ENCODE peak calls at places on chromosomes 3 and 15, in eight cellular contexts. Q is HCT116, H is breast epithelium, E is Panc1, T is sigmoid colon, S is GM23338, M is upper lobe of left lung, L is endothelial cell of umbilical vein. R is an unnamed sample. For H3K36me3, the result is how much of the 10 kb centered on the place peaks cover.

GRCh38 chr15:69042531-69042930 is 28.0 kb downstream of the NOX5 start:
- DNase-seq in Q (no peak), H (no peak), E (no peak), T (no peak), S (no peak), M (no peak), L (no peak), R (no peak)

GRCh38 chr15:101027273-101027901 is 108.2 kb downstream of the LRRK1 start:
- DNase-seq in Q (no peak), H (no peak), E (no peak), T (peak), S (no peak), M (peak), L (no peak), R (peak)

GRCh38 chr15:98850991-98851776 is 156.4 kb downstream of the PGPEP1L start:
- DNase-seq in Q (peak), H (peak), E (no peak), T (peak), S (peak), M (peak), L (peak), R (peak)

GRCh38 chr15:62394079-62394478 is 229.0 kb upstream of the C2CD4B start:
- DNase-seq in Q (no peak), H (no peak), E (no peak), T (no peak), S (no peak), M (no peak), L (no peak), R (no peak)

GRCh38 chr3:17469520-17469919 is 272.9 kb downstream of the TBC1D5 start:
- DNase-seq in Q (no peak), H (no peak), E (no peak), T (no peak), S (no peak), M (no peak), L (no peak), R (no peak)

GRCh38 chr3:127865941-127866340 is 43.6 kb upstream of the MGLL start:
- DNase-seq in Q (peak), H (no peak), E (no peak), T (no peak), S (peak), M (no peak), L (no peak), R (no peak)

GRCh38 chr3:4826237-4827100 is 152.8 kb upstream of the BHLHE40 start:
- DNase-seq in Q (no peak), H (peak), E (no peak), T (peak), S (no peak), M (peak), L (peak), R (peak)

GRCh38 chr3:145015243-145015642 is 1043.6 kb downstream of the DIPK2A start:
- DNase-seq in Q (no peak), H (no peak), E (no peak), T (no peak), S (no peak), M (no peak), L (peak), R (no peak)

GRCh38 chr3:42210731-42211130 is 55.3 kb downstream of the CCK start:
- DNase-seq in Q (no peak), H (no peak), E (no peak), T (no peak), S (no peak), M (no peak), L (no peak), R (no peak)

GRCh38 chr3:16402451-16402850 is 111.0 kb downstream of the RFTN1 start:
- DNase-seq in Q (no peak), H (no peak), E (no peak), T (no peak), S (no peak), M (no peak), L (no peak), R (no peak)

GRCh38 chr3:120420855-120421570 is 29.8 kb downstream of the FSTL1 start:
- DNase-seq in Q (no peak), H (no peak), E (no peak), T (peak), S (no peak), M (no peak), L (peak), R (no peak)

GRCh38 chr15:66573719-66574641 is 8.2 kb upstream of the LCTL start:
- DNase-seq in Q (no peak), H (no peak), E (no peak), T (peak), S (no peak), M (no peak), L (no peak), R (no peak)

GRCh38 chr3:111797035-111797717 is 61.9 kb upstream of the PHLDB2 start:
- DNase-seq in Q (no peak), H (no peak), E (no peak), T (no peak), S (no peak), M (no peak), L (no peak), R (no peak)

GRCh38 chr3:9028134-9028533 is 64.9 kb upstream of the RAD18 start:
- DNase-seq in Q (no peak), H (peak), E (no peak), T (peak), S (no peak), M (peak), L (peak), R (peak)

GRCh38 chr15:98397411-98397810 is 250.9 kb upstream of the IGF1R start:
- DNase-seq in Q (no peak), H (no peak), E (no peak), T (no peak), S (no peak), M (no peak), L (no peak), R (no peak)

GRCh38 chr15:71761649-71762048 is 48.7 kb upstream of the NR2E3 start:
- DNase-seq in Q (peak), H (no peak), E (no peak), T (no peak), S (no peak), M (no peak), L (peak), R (peak)

GRCh38 chr3:171860830-171861535 is 17.8 kb downstream of the TMEM212 start:
- DNase-seq in Q (no peak), H (no peak), E (no peak), T (no peak), S (no peak), M (no peak), L (peak), R (peak)

GRCh38 chr15:60384052-60384451 is 13.7 kb downstream of the ANXA2 start:
- DNase-seq in Q (no peak), H (no peak), E (no peak), T (no peak), S (no peak), M (no peak), L (peak), R (no peak)

GRCh38 chr3:89098964-89099585 is 8.3 kb upstream of the EPHA3 start:
- DNase-seq in Q (peak), H (no peak), E (no peak), T (no peak), S (peak), M (no peak), L (peak), R (peak)

GRCh38 chr15:78695046-78695671 is 54.1 kb upstream of the CHRNB4 start:
- DNase-seq in Q (no peak), H (no peak), E (no peak), T (no peak), S (no peak), M (no peak), L (no peak), R (no peak)

GRCh38 chr15:68843425-68844311 is 23.0 kb upstream of the ANP32A start:
- DNase-seq in Q (no peak), H (no peak), E (no peak), T (no peak), S (peak), M (peak), L (peak), R (no peak)

GRCh38 chr3:62724503-62724902 is 150.7 kb downstream of the CADPS start:
- DNase-seq in Q (no peak), H (no peak), E (no peak), T (no peak), S (no peak), M (no peak), L (no peak), R (no peak)

GRCh38 chr3:170420307-170420821 is 1.7 kb downstream of the CLDN11 start:
- DNase-seq in Q (no peak), H (peak), E (no peak), T (no peak), S (peak), M (no peak), L (peak), R (no peak)
- H3K4me3 ChIP-seq in Q (no peak), H (peak), E (no peak), T (peak), S (peak), M (peak), L (peak), R (peak)

GRCh38 chr3:39180183-39180545 is 12.2 kb downstream of the XIRP1 start:
- DNase-seq in Q (no peak), H (no peak), E (no peak), T (no peak), S (no peak), M (no peak), L (no peak), R (no peak)

GRCh38 chr3:39181408-39182335 is 10.7 kb downstream of the XIRP1 start:
- DNase-seq in Q (no peak), H (no peak), E (no peak), T (no peak), S (no peak), M (no peak), L (no peak), R (no peak)

GRCh38 chr3:39178553-39178952 is 13.8 kb downstream of the XIRP1 start:
- DNase-seq in Q (no peak), H (no peak), E (no peak), T (no peak), S (no peak), M (no peak), L (peak), R (no peak)

GRCh38 chr3:39183231-39184080 is 8.9 kb downstream of the XIRP1 start:
- DNase-seq in Q (no peak), H (no peak), E (no peak), T (peak), S (no peak), M (peak), L (no peak), R (no peak)

GRCh38 chr3:39180546-39181346 is 11.6 kb downstream of the XIRP1 start:
- DNase-seq in Q (peak), H (peak), E (no peak), T (peak), S (peak), M (peak), L (peak), R (peak)
- TF ChIP-seq POLR2AphosphoS5 in Q (peak), H (peak), E (no peak), T (peak), S (no peak), M (peak), L (peak), R (peak)

DNA sequence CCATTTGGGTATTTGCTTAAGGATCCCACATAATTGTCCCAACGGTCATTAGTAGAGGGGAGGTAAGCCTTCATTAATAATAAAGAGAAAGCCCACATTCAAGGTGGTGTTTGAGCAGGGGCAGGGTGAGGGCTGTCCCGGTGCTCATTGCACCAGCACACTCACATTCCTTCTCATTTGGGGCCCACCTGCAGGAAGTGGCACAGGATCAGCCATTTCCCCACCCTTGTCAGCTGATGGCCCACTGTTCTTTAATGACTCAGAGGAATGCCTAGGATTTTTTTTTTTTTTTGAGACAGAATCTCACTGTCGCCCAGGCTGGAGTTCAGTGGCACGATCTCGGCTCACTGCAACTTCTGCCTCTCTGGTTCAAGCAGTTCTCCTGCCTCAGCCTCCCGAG is 14.8 kb downstream of the UMPS start:
- DNase-seq in Q (no peak), H (no peak), E (no peak), T (no peak), S (no peak), M (no peak), L (no peak), R (no peak)
- H3K36me3 ChIP-seq in Q (half or more), H (under half), E (under half), T (half or more), S (under half), M (under half), L (under half), R (half or more)

GRCh38 chr15:48638966-48639365 is 6.5 kb downstream of the FBN1 start:
- DNase-seq in Q (no peak), H (no peak), E (no peak), T (no peak), S (no peak), M (no peak), L (no peak), R (no peak)
- H3K4me3 ChIP-seq in Q (no peak), H (no peak), E (no peak), T (no peak), S (no peak), M (no peak), L (no peak), R (no peak)

GRCh38 chr3:95228416-95228815 is 1165.6 kb downstream of the NSUN3 start:
- DNase-seq in Q (no peak), H (no peak), E (no peak), T (no peak), S (no peak), M (no peak), L (no peak), R (no peak)
- TF ChIP-seq POLR2AphosphoS5 in Q (no peak), H (no peak), E (no peak), T (no peak), S (no peak), M (no peak), L (no peak), R (no peak)

GRCh38 chr3:58366699-58367098 is 34.0 kb downstream of the PXK start:
- DNase-seq in Q (no peak), H (no peak), E (no peak), T (no peak), S (no peak), M (no peak), L (no peak), R (no peak)
- H3K36me3 ChIP-seq in Q (under half), H (under half), E (under half), T (under half), S (under half), M (under half), L (under half), R (under half)

GRCh38 chr3:46558184-46559029 is 7.7 kb downstream of the LRRC2 start:
- DNase-seq in Q (peak), H (peak), E (peak), T (peak), S (peak), M (no peak), L (peak), R (peak)
- H3K4me3 ChIP-seq in Q (peak), H (peak), E (peak), T (peak), S (no peak), M (peak), L (peak), R (peak)

DNA sequence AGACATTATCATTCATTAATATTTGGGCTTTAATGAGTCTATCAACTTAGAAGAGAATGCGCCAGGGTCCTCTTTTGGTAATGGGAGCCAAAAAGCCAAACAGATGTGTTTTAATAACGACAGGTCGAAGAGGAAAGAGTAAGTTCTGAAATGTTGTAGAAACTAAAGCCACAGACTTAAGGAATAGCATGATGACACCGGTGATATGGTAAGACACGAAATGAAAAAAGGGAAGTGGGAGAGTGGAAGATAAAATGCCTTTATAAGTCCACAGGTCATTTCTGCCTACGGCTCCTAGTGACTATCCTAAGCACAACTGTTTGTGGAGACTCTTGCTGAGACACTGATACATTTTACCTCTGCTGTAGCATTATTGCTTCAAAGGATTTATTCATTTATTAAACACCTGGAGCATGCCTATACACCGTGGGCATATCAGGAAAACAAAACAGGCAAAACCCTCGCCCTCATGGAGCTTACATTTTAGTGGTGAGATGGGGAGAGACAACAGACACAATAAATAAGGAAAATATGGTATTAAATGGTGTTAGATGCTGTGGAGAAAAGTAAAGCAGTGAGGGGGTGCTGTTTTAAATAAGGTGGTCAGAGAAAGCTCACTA is 11.7 kb upstream of the CD47 start:
- DNase-seq in Q (no peak), H (no peak), E (no peak), T (no peak), S (no peak), M (no peak), L (no peak), R (no peak)
- TF ChIP-seq POLR2AphosphoS5 in Q (no peak), H (no peak), E (no peak), T (no peak), S (no peak), M (no peak), L (no peak), R (no peak)

GRCh38 chr3:38404286-38404685 is 49.4 kb upstream of the ACVR2B start:
- DNase-seq in Q (no peak), H (no peak), E (no peak), T (peak), S (no peak), M (no peak), L (no peak), R (no peak)

GRCh38 chr3:38397320-38397719 is 50.7 kb downstream of the XYLB start:
- DNase-seq in Q (no peak), H (no peak), E (no peak), T (no peak), S (peak), M (no peak), L (peak), R (no peak)

GRCh38 chr3:38396861-38397260 is 50.3 kb downstream of the XYLB start:
- DNase-seq in Q (no peak), H (no peak), E (no peak), T (no peak), S (no peak), M (no peak), L (no peak), R (no peak)

GRCh38 chr3:38396239-38396638 is 49.7 kb downstream of the XYLB start:
- DNase-seq in Q (no peak), H (no peak), E (no peak), T (no peak), S (no peak), M (no peak), L (no peak), R (no peak)

DNA sequence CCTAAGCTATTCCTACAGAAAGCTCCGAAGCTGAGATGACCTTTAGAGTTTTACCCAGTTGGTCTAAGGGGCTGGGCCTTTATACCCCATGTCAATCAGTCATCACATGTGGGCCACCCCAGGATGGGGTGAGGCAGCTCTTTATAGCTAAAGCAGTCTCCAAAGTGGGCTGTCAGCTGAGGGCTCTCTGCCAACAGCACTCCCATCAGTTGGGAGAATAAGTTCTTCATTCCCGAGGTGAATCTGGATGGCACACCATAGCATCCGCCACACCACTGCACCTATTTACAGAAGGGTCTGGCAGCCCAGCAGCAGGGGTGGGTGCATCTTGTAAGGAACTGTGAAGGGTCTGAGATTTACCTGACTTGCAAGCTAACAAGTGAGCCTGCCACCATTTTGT is 52.1 kb upstream of the ACVR2B start:
- DNase-seq in Q (no peak), H (no peak), E (no peak), T (no peak), S (no peak), M (no peak), L (no peak), R (no peak)
- H3K36me3 ChIP-seq in Q (under half), H (under half), E (under half), T (half or more), S (under half), M (under half), L (under half), R (half or more)

R was measured in stomach.